ENCODE peak calls at places on chromosomes 4 and X, in six cellular contexts. J, Y, G, R, F and L are unnamed samples.

GRCh38 chrX:45006002-45006800 is 133.2 kb downstream of the KDM6A start:
- DNase-seq in J (no peak), Y (no peak), G (no peak), R (no peak), F (peak; percentile 20), L (no peak)

GRCh38 chr4:184826315-184827266 is 823 bp upstream of the ACSL1 start:
- DNase-seq in J (no peak), Y (peak; percentile 10), G (peak; percentile 37), R (peak; percentile 55), F (no peak), L (no peak)

GRCh38 chrX:110531873-110532272 is 173.2 kb downstream of the RTL9 start:
- DNase-seq in J (no peak), Y (no peak), G (no peak), R (no peak), F (no peak), L (no peak)

GRCh38 chr4:94978904-94979303 is 221.1 kb downstream of the BMPR1B start:
- DNase-seq in J (no peak), Y (no peak), G (no peak), R (no peak), F (peak; percentile 90), L (no peak)

GRCh38 chr4:36198861-36199260 is 45.5 kb downstream of the ARAP2 start:
- DNase-seq in J (no peak), Y (no peak), G (no peak), R (no peak), F (no peak), L (no peak)

GRCh38 chr4:3409571-3410091 is 32.1 kb upstream of the HGFAC start:
- DNase-seq in J (no peak), Y (no peak), G (peak; percentile 17), R (no peak), F (no peak), L (no peak)

GRCh38 chr4:41362647-41363383 is 106.1 kb downstream of the UCHL1 start:
- DNase-seq in J (no peak), Y (no peak), G (no peak), R (no peak), F (no peak), L (no peak)

GRCh38 chrX:46627700-46628405 is 54.3 kb downstream of the CHST7 start:
- DNase-seq in J (no peak), Y (peak; percentile 24), G (no peak), R (no peak), F (no peak), L (no peak)

GRCh38 chr4:55723403-55723802 is 87.3 kb upstream of the NMU start:
- DNase-seq in J (no peak), Y (no peak), G (no peak), R (no peak), F (no peak), L (no peak)

GRCh38 chrX:56766554-56767412 is 37.7 kb downstream of the NBDY start:
- DNase-seq in J (peak; percentile 58), Y (no peak), G (no peak), R (no peak), F (peak; percentile 31), L (no peak)

GRCh38 chrX:153969904-153970397 is 1.7 kb downstream of the HCFC1 start:
- DNase-seq in J (no peak), Y (no peak), G (no peak), R (no peak), F (no peak), L (peak; percentile 35)

GRCh38 chr4:182649698-182650477 is 267.3 kb downstream of the DCTD start:
- DNase-seq in J (no peak), Y (no peak), G (no peak), R (no peak), F (peak; percentile 42), L (no peak)

GRCh38 chrX:465418-465817 is 78.7 kb upstream of the PPP2R3B start:
- DNase-seq in J (no peak), Y (no peak), G (no peak), R (no peak), F (no peak), L (no peak)